ENCODE peak calls at places on chromosomes 5 and 9, in five cellular contexts. A is fibroblast of pulmonary artery, J is cardiac muscle cell, I is mucosa of descending colon, T is spleen. X is an unnamed sample.

GRCh38 chr5:23494558-23494957 is 12.9 kb upstream of the PRDM9 start:
- DNase-seq in J (no peak), I (no peak), A (no peak), T (no peak), X (no peak)

GRCh38 chr5:131262953-131263541 is 806 bp upstream of the CDC42SE2 start:
- DNase-seq in T (no peak), A (peak; percentile 22), I (no peak), J (peak; percentile 17), X (peak; percentile 29)

GRCh38 chr5:172005708-172006377 is 595 bp downstream of the FBXW11 start:
- DNase-seq in A (no peak), T (peak; percentile 86), I (peak; percentile 63), J (peak; percentile 18), X (peak; percentile 22)

GRCh38 chr5:65834306-65834705 is 92.1 kb upstream of the ERBIN start:
- DNase-seq in I (no peak), J (no peak), A (no peak), T (no peak), X (no peak)

GRCh38 chr5:78511116-78511906 is 137.3 kb downstream of the LHFPL2 start:
- DNase-seq in I (no peak), A (no peak), T (no peak), J (no peak), X (no peak)

GRCh38 chr9:19934301-19934868 is 145.5 kb upstream of the SLC24A2 start:
- DNase-seq in I (peak; percentile 44), A (peak; percentile 42), J (peak; percentile 64), T (no peak), X (peak; percentile 36)

GRCh38 chr5:169576181-169576598 is 7.4 kb upstream of the SPDL1 start:
- DNase-seq in J (peak; percentile 96), T (no peak), A (peak; percentile 91), I (no peak), X (peak; percentile 84)

GRCh38 chr5:176803943-176804498 is 6.3 kb upstream of the UNC5A start:
- DNase-seq in I (no peak), A (peak; percentile 57), T (no peak), J (peak; percentile 56), X (peak; percentile 73)

GRCh38 chr9:132207187-132207586 is 45.3 kb downstream of the NTNG2 start:
- DNase-seq in A (no peak), T (no peak), I (no peak), J (no peak), X (no peak)

GRCh38 chr5:533243-534005 is 9.2 kb upstream of the SLC9A3 start:
- DNase-seq in J (no peak), I (peak; percentile 25), T (peak; percentile 63), A (no peak), X (no peak)

GRCh38 chr9:113456235-113456634 is 7.3 kb upstream of the RGS3 start:
- DNase-seq in J (peak; percentile 35), T (no peak), A (peak; percentile 31), I (no peak), X (no peak)

GRCh38 chr5:60870857-60871256 is 26.8 kb upstream of the ELOVL7 start:
- DNase-seq in I (no peak), A (no peak), T (no peak), J (no peak), X (no peak)

GRCh38 chr9:79255681-79256080 is 316.1 kb upstream of the TLE4 start:
- DNase-seq in I (no peak), J (no peak), A (no peak), T (no peak), X (no peak)

GRCh38 chr9:88537743-88538055 is 2.7 kb downstream of the NXNL2 start:
- DNase-seq in T (peak; percentile 58), J (peak; percentile 91), I (no peak), A (peak; percentile 85), X (peak; percentile 39)

GRCh38 chr5:98929982-98930355 is 1.2 kb upstream of the CHD1 start:
- DNase-seq in J (no peak), A (no peak), T (no peak), I (peak; percentile 63), X (peak; percentile 9)

GRCh38 chr5:159878988-159879471 is 37.3 kb upstream of the ADRA1B start:
- DNase-seq in T (no peak), A (peak; percentile 89), J (peak; percentile 81), I (peak; percentile 65), X (peak; percentile 74)

GRCh38 chr5:33067291-33067690 is 356.2 kb downstream of the NPR3 start:
- DNase-seq in T (no peak), A (no peak), I (no peak), J (no peak), X (no peak)

GRCh38 chr5:27093296-27093695 is 54.9 kb upstream of the CDH9 start:
- DNase-seq in I (no peak), J (no peak), T (no peak), A (no peak), X (no peak)

GRCh38 chr5:95619096-95619495 is 791 bp upstream of the GPR150 start:
- DNase-seq in J (peak; percentile 77), A (peak; percentile 86), T (no peak), I (no peak), X (no peak)

GRCh38 chr9:111804636-111805035 is 9.9 kb upstream of the SHOC1 start:
- DNase-seq in A (peak; percentile 12), I (no peak), T (no peak), J (no peak), X (no peak)

GRCh38 chr9:111805841-111806241 is 11.1 kb upstream of the SHOC1 start:
- DNase-seq in I (no peak), J (peak; percentile 81), T (no peak), A (peak; percentile 92), X (peak; percentile 98)

GRCh38 chr9:111803924-111804323 is 9.2 kb upstream of the SHOC1 start:
- DNase-seq in I (no peak), J (no peak), T (no peak), A (no peak), X (no peak)

GRCh38 chr9:111805262-111805661 is 10.5 kb upstream of the SHOC1 start:
- DNase-seq in A (no peak), J (no peak), T (no peak), I (no peak), X (no peak)

DNA sequence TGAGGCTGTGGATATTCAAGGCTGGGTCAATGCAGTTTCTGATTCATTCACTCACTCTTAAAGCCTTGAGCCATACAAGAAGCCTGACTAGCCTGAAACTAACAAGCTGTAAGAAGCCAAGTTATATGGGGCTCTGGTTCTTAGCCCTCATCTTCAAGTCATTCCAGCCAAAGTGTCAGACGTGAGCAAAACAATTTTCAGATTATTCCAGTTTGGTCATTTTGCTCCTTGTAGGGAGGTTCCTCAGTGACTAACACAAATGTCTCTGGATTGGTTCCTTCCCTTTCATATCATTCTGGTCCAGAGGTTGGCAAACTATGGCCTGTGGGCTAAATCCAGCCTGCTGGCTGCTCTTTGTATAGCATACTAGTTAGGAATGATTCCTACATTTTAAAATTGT is 12.5 kb upstream of the SHOC1 start:
- DNase-seq in T (no peak), A (peak; percentile 37), I (no peak), J (peak; percentile 26), X (peak; percentile 49)
- TF ChIP-seq CTCF in T (no peak), A (peak; percentile 8), I (no peak), J (no peak), X (peak; percentile 20)

GRCh38 chr5:73625314-73625904 is 587 bp upstream of the ARHGEF28 start:
- DNase-seq in A (peak; percentile 38), T (no peak), I (no peak), J (peak; percentile 47), X (no peak)
- TF ChIP-seq CTCF in A (no peak), T (no peak), I (no peak), J (no peak), X (no peak)

DNA sequence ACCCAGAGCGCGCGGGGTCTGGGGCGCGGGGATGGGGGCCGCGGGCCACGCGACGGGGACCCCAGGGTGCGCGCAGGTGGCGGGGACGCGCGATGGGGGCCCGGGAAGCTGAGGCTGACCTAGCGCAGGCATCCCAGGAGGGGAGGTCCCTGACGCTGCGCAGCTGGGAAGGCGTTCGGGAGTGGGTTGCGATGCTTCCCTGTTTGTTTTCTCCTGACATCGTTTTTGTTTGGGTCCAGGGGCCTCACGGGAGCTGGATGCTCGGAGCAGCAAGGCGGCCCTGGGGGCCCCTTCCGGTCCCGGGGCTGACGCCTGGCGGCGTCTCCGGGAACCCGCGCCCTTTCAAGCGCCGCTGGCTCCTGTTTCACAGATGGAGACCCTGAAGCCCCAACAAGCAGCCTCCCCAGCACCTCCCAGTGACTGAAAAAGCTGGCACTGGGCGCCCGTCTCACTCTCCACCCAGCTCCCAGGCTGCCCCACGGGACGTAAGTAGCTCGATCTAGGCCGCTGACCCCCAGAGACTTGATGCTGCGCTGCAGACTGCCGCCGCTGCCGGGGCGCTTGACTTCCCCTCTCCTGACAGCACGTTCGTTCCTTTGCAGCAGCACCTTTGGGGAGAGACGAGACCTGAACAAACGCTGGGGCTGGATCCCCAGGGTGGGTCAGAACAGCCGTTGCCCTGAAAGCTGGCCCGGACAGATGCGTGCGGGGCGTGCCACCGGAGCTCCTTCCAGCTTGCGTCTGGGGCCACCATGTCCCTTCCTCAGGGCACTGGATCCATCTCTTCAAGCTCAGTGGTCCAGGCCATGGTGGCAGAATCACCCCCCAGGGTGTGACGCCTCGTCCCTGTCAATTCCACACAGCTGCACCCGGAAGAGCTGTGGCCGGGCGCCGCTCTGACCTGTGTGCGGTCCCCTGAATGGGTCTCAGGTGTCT is 593 bp downstream of the BRD3OS start:
- DNase-seq in A (peak; percentile 33), J (peak; percentile 45), T (no peak), I (peak; percentile 70), X (peak; percentile 32)
- TF ChIP-seq CTCF in A (peak; percentile 12), J (peak; percentile 31), T (peak; percentile 17), I (no peak), X (no peak)

DNA sequence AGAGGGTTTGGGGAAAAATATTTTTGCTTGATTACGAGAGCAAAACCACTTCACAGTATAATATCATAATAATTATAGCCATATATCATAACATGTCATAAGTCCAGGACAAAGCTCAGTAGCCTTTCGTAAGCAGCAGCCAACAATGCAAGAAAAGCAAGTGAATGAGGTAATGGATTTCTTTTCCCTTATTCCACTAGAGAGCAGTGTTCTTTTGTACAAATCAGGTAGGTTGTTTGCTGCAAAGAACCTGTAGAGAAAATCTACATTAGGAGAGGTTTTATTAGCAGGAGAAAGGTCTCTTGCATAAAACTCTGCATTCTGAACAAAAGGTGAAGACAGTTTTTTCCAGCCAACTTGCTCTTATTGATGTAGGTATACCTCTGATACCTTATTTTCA is 1033.4 kb downstream of the TLE4 start:
- DNase-seq in T (no peak), J (peak; percentile 62), A (peak; percentile 71), I (no peak), X (peak; percentile 49)
- TF ChIP-seq CTCF in T (no peak), J (peak; percentile 54), A (peak; percentile 54), I (no peak), X (peak; percentile 47)

GRCh38 chr9:119137479-119137878 is 231.8 kb downstream of the BRINP1 start:
- DNase-seq in A (no peak), I (no peak), J (no peak), T (no peak), X (no peak)
- TF ChIP-seq CTCF in A (no peak), I (no peak), J (no peak), T (no peak), X (no peak)

GRCh38 chr5:73081093-73081492 is 39.3 kb upstream of the TMEM171 start:
- DNase-seq in A (no peak), J (no peak), T (no peak), I (no peak), X (no peak)
- TF ChIP-seq CTCF in A (no peak), J (no peak), T (no peak), I (no peak), X (no peak)

DNA sequence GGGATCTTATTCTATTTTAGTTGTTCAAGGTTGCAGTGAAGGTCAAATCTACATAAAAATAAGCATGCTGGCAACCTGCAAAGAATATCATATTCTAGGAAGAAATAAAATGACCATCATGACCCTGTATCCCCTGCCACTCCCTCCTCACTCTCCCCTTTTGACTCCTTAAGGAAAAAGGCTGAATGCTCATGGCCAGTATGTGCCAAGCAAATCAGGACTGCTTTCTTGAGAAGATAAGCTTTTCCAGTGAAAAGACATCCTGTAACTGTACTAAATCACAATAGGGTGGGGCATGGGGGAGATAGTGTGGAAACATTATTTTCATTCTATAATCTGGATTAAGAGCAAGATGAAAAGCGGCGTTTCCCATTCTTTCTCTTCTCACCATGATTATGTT is 100.6 kb upstream of the LIFR start:
- DNase-seq in I (no peak), J (no peak), A (no peak), T (no peak), X (no peak)
- TF ChIP-seq CTCF in I (no peak), J (no peak), A (no peak), T (no peak), X (no peak)